ENCODE peak calls at places on chromosomes 7 and 10, in seven cellular contexts. Z is 8988T; S is left lobe of liver; U is stimulated activated CD4-positive, alpha-beta T cell treated with anti-CD3 and anti-CD28 coated beads, Interleukin-4, amount 100 ng/mL, for 4 hours; H is CD4-positive, alpha-beta T cell; T is activated CD8-positive, alpha-beta T cell treated with anti-CD3 and anti-CD28 coated beads for 36 hours; E is globus pallidus. A is an unnamed sample.

GRCh38 chr7:35555934-35556333 is 139.0 kb downstream of the HERPUD2 start:
- DNase-seq in S (no peak), E (no peak), Z (no peak), H (no peak), T (no peak), U (no peak), A (no peak)

GRCh38 chr10:65090991-65091390 is 1569.8 kb downstream of the REEP3 start:
- DNase-seq in H (no peak), T (no peak), E (no peak), U (no peak), S (no peak), Z (no peak), A (no peak)

GRCh38 chr7:124940306-124940705 is 10.7 kb upstream of the POT1 start:
- DNase-seq in S (no peak), U (no peak), Z (no peak), E (no peak), H (no peak), T (no peak), A (no peak)

GRCh38 chr7:4269086-4269485 is 413.0 kb upstream of the FOXK1 start:
- DNase-seq in U (no peak), Z (no peak), E (no peak), H (no peak), T (no peak), S (peak), A (no peak)

GRCh38 chr10:71755179-71755879 is 18.0 kb downstream of the VSIR start:
- DNase-seq in Z (no peak), T (no peak), E (no peak), S (no peak), H (no peak), U (no peak), A (no peak)

GRCh38 chr10:117546630-117547300 is 4.2 kb downstream of the EMX2 start:
- DNase-seq in E (no peak), H (no peak), Z (no peak), T (no peak), S (no peak), U (no peak), A (no peak)

GRCh38 chr7:30968747-30969603 is 5.2 kb downstream of the GHRHR start:
- DNase-seq in Z (no peak), H (no peak), T (no peak), E (no peak), S (no peak), U (no peak), A (no peak)

GRCh38 chr10:11719496-11719895 is 22.7 kb upstream of the ECHDC3 start:
- DNase-seq in T (no peak), E (no peak), H (no peak), S (no peak), Z (no peak), U (no peak), A (no peak)

GRCh38 chr7:137508437-137509175 is 165.1 kb upstream of the PTN start:
- DNase-seq in T (no peak), U (no peak), Z (peak), S (no peak), E (no peak), H (no peak), A (no peak)

GRCh38 chr10:75371010-75371409 is 30.6 kb downstream of the ZNF503 start:
- DNase-seq in H (no peak), E (no peak), S (no peak), U (no peak), Z (no peak), T (no peak), A (no peak)

GRCh38 chr7:6106140-6106904 is 75.1 kb downstream of the ANKRD61 start:
- DNase-seq in U (no peak), S (no peak), H (peak), T (peak), Z (no peak), E (peak), A (no peak)

GRCh38 chr7:140122975-140123374 is 53.8 kb downstream of the KDM7A start:
- DNase-seq in Z (no peak), U (no peak), T (no peak), S (no peak), H (no peak), E (no peak), A (no peak)

GRCh38 chr7:51593638-51594037 is 277.0 kb upstream of the COBL start:
- DNase-seq in U (no peak), E (no peak), S (no peak), T (no peak), H (no peak), Z (no peak), A (no peak)

GRCh38 chr10:125149278-125150047 is 10.9 kb downstream of the CTBP2 start:
- DNase-seq in S (no peak), T (no peak), U (no peak), H (no peak), Z (no peak), E (no peak), A (no peak)

GRCh38 chr7:84799131-84799530 is 387.7 kb downstream of the SEMA3D start:
- DNase-seq in E (no peak), T (no peak), H (no peak), Z (no peak), S (no peak), U (no peak), A (no peak)

GRCh38 chr7:141754939-141755338 is 9.0 kb upstream of the TAS2R3 start:
- DNase-seq in H (no peak), T (peak), Z (no peak), S (no peak), E (no peak), U (no peak), A (no peak)

GRCh38 chr10:91210014-91210413 is 10.4 kb upstream of the PCGF5 start:
- DNase-seq in T (no peak), E (no peak), Z (no peak), S (no peak), U (no peak), H (no peak), A (no peak)

GRCh38 chr7:158758563-158759244 is 54.1 kb upstream of the NCAPG2 start:
- DNase-seq in Z (no peak), U (no peak), T (no peak), H (no peak), S (no peak), E (no peak), A (no peak)

GRCh38 chr10:15864419-15864818 is 4.1 kb upstream of the MINDY3 start:
- DNase-seq in S (no peak), T (no peak), H (no peak), U (no peak), E (no peak), Z (no peak), A (no peak)

GRCh38 chr10:132146271-132146671 is 40.5 kb upstream of the DPYSL4 start:
- DNase-seq in T (no peak), Z (no peak), H (no peak), E (no peak), U (no peak), S (no peak), A (no peak)

GRCh38 chr7:39644170-39644569 is 20.8 kb downstream of the RALA start:
- DNase-seq in S (no peak), E (no peak), H (no peak), T (no peak), Z (no peak), U (no peak), A (no peak)

GRCh38 chr10:22229756-22230330 is 12.0 kb upstream of the EBLN1 start:
- DNase-seq in H (no peak), E (peak), S (no peak), T (no peak), U (no peak), Z (no peak), A (no peak)

GRCh38 chr10:131997366-131998049 is 15.8 kb upstream of the BNIP3 start:
- DNase-seq in U (no peak), Z (no peak), S (peak), E (peak), H (no peak), T (no peak), A (peak)

GRCh38 chr10:98376485-98376884 is 38.5 kb downstream of the PYROXD2 start:
- DNase-seq in E (no peak), U (no peak), T (no peak), Z (no peak), H (no peak), S (no peak), A (no peak)

A was measured in HuH-7.5.